ENCODE peak calls at places on chromosomes 16 and 17, in nine cellular contexts. E is right atrium auricular region; P is heart right ventricle; L is ovary; B is adrenal gland; S is IMR-90; I is CD8-positive, alpha-beta T cell; T is thoracic aorta; R is cardiac muscle cell. Z is an unnamed sample. For H3K4me1, the result is how much of the 10 kb centered on the place peaks cover.

GRCh38 chr16:26569793-26570192 is 496.9 kb upstream of the C16orf82 start:
- DNase-seq in B (peak), P (no peak), R (no peak), S (no peak), I (no peak), T (no peak), L (no peak), E (no peak), Z (no peak)

GRCh38 chr16:19524356-19524865 is 669 bp downstream of the CCP110 start:
- DNase-seq in S (no peak), L (no peak), P (no peak), T (no peak), R (no peak), E (no peak), I (no peak), B (no peak), Z (no peak)

GRCh38 chr17:76272541-76273434 is 7.6 kb downstream of the UBALD2 start:
- DNase-seq in R (no peak), I (peak), S (no peak), E (no peak), B (no peak), T (no peak), L (no peak), P (no peak), Z (no peak)

GRCh38 chr17:10556301-10557005 is 7.0 kb upstream of the MYH2 start:
- DNase-seq in L (no peak), T (no peak), B (no peak), S (no peak), R (peak), I (no peak), E (no peak), P (no peak), Z (no peak)

GRCh38 chr17:43042025-43042424 is 17.0 kb downstream of the RND2 start:
- DNase-seq in P (no peak), E (no peak), B (no peak), R (no peak), L (no peak), S (peak), T (no peak), I (no peak), Z (no peak)

GRCh38 chr17:4785311-4786110 is 653 bp downstream of the VMO1 start:
- DNase-seq in P (no peak), B (no peak), R (peak), L (no peak), T (no peak), E (no peak), I (peak), S (no peak), Z (no peak)

GRCh38 chr16:67158637-67159600 is 790 bp downstream of the TRADD start:
- DNase-seq in S (no peak), R (peak), I (peak), P (no peak), L (peak), T (no peak), E (no peak), B (peak), Z (peak)

GRCh38 chr16:52235186-52235585 is 311.8 kb downstream of the TOX3 start:
- DNase-seq in S (no peak), E (no peak), B (no peak), R (no peak), L (no peak), P (no peak), T (no peak), I (no peak), Z (no peak)

GRCh38 chr16:2015117-2015946 is 4.3 kb upstream of the NPW start:
- DNase-seq in B (no peak), I (no peak), T (no peak), S (peak), P (no peak), L (no peak), E (no peak), R (peak), Z (no peak)

GRCh38 chr16:72783716-72784320 is 264.1 kb downstream of the ZFHX3 start:
- DNase-seq in E (no peak), P (no peak), I (no peak), R (peak), B (no peak), S (peak), L (no peak), T (no peak), Z (no peak)

GRCh38 chr16:68367034-68367433 is 56.2 kb downstream of the PRMT7 start:
- DNase-seq in I (peak), S (peak), R (peak), T (no peak), E (no peak), P (no peak), L (no peak), B (peak), Z (no peak)

GRCh38 chr17:29107933-29108805 is 65.2 kb downstream of the PIPOX start:
- DNase-seq in R (no peak), P (peak), B (peak), I (no peak), S (no peak), T (no peak), L (no peak), E (no peak), Z (peak)

GRCh38 chr17:49494937-49495841 is at the start of gene NGFR:
- DNase-seq in S (peak), I (peak), P (peak), B (no peak), T (no peak), E (no peak), R (peak), L (peak), Z (peak)

GRCh38 chr16:76748698-76749097 is 442.3 kb upstream of the MON1B start:
- DNase-seq in S (no peak), L (no peak), B (no peak), I (no peak), E (no peak), R (no peak), P (no peak), T (no peak), Z (no peak)

GRCh38 chr17:8122391-8122922 is 1.4 kb downstream of the HES7 start:
- DNase-seq in I (no peak), E (no peak), L (peak), B (no peak), T (no peak), R (no peak), P (no peak), S (peak), Z (no peak)

GRCh38 chr16:47927330-47927729 is 228.5 kb downstream of the ABCC12 start:
- DNase-seq in T (no peak), S (peak), E (no peak), L (no peak), R (no peak), I (no peak), B (no peak), P (no peak), Z (no peak)

GRCh38 chr17:31144427-31144826 is 49.6 kb downstream of the NF1 start:
- DNase-seq in B (no peak), S (no peak), L (no peak), T (no peak), P (no peak), I (no peak), R (no peak), E (no peak), Z (no peak)

GRCh38 chr17:35313875-35314409 is 59.5 kb downstream of the SLFN11 start:
- DNase-seq in P (peak), L (peak), S (no peak), I (peak), R (no peak), T (no peak), B (peak), E (no peak), Z (peak)
- H3K4me3 ChIP-seq in P (peak), L (no peak), S (no peak), I (peak), R (no peak), T (peak), B (no peak), E (peak), Z (peak)

GRCh38 chr17:45224671-45225050 is 3.0 kb downstream of the FMNL1 start:
- DNase-seq in E (no peak), B (no peak), R (no peak), S (no peak), P (no peak), L (no peak), T (no peak), I (peak), Z (no peak)

GRCh38 chr17:45222994-45223540 is 1.4 kb downstream of the FMNL1 start:
- DNase-seq in L (no peak), R (no peak), S (no peak), E (no peak), T (no peak), P (no peak), B (no peak), I (no peak), Z (no peak)

GRCh38 chr17:45222273-45222993 is 748 bp downstream of the FMNL1 start:
- DNase-seq in B (no peak), I (peak), T (no peak), L (no peak), R (no peak), E (no peak), S (no peak), P (no peak), Z (no peak)

GRCh38 chr17:45225051-45225700 is 3.5 kb downstream of the FMNL1 start:
- DNase-seq in T (no peak), E (no peak), I (peak), R (no peak), S (no peak), L (no peak), B (no peak), P (no peak), Z (no peak)

DNA sequence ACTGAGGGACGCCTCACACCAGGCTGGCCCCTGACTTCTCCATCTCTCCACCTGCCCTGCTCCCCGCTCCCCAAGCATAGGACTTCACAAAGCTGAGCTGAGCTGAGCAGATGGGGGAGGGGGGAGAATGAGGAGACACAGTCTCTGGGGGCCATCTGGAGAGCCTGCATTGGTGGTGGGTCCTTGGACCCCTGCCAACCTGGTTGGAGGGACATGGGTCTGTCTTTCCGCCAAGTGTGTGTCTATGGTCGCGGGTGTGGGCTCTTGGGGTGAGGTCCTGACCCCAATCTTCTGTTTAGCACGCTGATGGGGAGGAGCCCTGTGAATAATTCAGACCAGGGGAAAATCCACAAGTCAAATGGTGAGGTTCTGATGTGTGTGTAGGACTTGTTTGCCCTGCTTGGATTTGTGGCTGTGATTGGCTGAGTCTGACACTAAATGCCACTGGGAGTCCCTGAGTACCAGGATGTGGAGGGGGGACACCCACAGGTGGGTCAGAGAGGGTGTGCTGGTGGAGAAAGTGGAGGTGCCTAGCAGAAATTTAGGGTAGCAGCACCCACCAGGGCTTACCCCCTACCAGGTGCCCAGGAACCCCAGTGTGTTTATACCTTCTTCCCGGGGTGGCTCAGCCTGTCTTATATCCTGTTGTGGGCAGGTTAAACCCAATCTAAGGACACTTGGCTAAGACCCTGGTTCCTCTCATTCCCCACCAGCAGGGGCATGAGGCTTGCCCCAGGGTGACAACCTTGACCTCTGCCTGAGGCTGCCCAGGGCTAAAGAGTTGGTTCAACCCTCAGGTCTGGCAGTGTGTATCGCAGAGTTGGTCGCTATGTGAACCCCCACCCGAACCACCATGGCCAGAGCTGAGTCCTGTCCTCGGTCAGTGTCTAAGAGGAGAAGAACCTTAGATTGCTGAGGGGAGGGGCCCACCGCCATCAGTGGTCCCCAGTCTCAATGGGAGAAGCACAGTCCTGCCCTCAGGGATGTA is 2.1 kb downstream of the FMNL1 start:
- DNase-seq in T (no peak), L (no peak), S (no peak), E (no peak), P (no peak), R (no peak), I (peak), B (no peak), Z (no peak)
- H3K4me1 ChIP-seq in T (under half), L (under half), S (under half), E (half or more), P (half or more), R (under half), I (half or more), B (under half), Z (half or more)

GRCh38 chr16:28543072-28543471 is 4.3 kb upstream of the NUPR1 start:
- DNase-seq in S (no peak), L (no peak), E (no peak), I (no peak), T (no peak), B (peak), P (no peak), R (no peak), Z (no peak)

GRCh38 chr16:28534542-28535373 is 4.0 kb downstream of the NUPR1 start:
- DNase-seq in B (peak), L (no peak), I (no peak), E (peak), P (no peak), R (peak), T (peak), S (no peak), Z (peak)

GRCh38 chr16:28538733-28539596 is at the start of gene NUPR1:
- DNase-seq in R (peak), T (peak), I (no peak), P (peak), S (peak), L (peak), B (peak), E (peak), Z (peak)

GRCh38 chr16:28537076-28537475 is 1.7 kb downstream of the NUPR1 start:
- DNase-seq in I (no peak), L (no peak), S (no peak), R (no peak), E (no peak), T (no peak), B (no peak), P (no peak), Z (no peak)

GRCh38 chr16:28537964-28538732 is 626 bp downstream of the NUPR1 start:
- DNase-seq in P (no peak), E (no peak), B (peak), S (no peak), L (peak), T (no peak), R (no peak), I (no peak), Z (no peak)
- H3K4me3 ChIP-seq in P (peak), E (peak), B (peak), S (peak), L (peak), T (peak), R (no peak), I (no peak), Z (peak)

GRCh38 chr16:11794991-11795886 is 1.8 kb downstream of the ZC3H7A start:
- DNase-seq in R (no peak), P (no peak), T (no peak), S (no peak), B (peak), E (no peak), I (no peak), L (no peak), Z (no peak)
- H3K4me1 ChIP-seq in R (half or more), P (half or more), T (half or more), S (under half), B (under half), E (half or more), I (half or more), L (under half), Z (half or more)

GRCh38 chr17:78269893-78270490 is 38.6 kb downstream of the TMEM235 start:
- DNase-seq in S (no peak), T (no peak), B (no peak), E (no peak), L (no peak), R (no peak), I (no peak), P (no peak), Z (no peak)
- H3K4me3 ChIP-seq in S (no peak), T (no peak), B (no peak), E (no peak), L (no peak), R (no peak), I (no peak), P (no peak), Z (no peak)

GRCh38 chr17:63493411-63493810 is 16.6 kb downstream of the ACE start:
- DNase-seq in I (no peak), R (no peak), E (no peak), S (no peak), T (no peak), L (no peak), B (no peak), P (no peak), Z (no peak)

GRCh38 chr17:63492940-63493339 is 16.1 kb downstream of the ACE start:
- DNase-seq in S (no peak), E (no peak), T (no peak), P (no peak), L (no peak), B (no peak), R (no peak), I (no peak), Z (no peak)

GRCh38 chr17:63491413-63491812 is 14.6 kb downstream of the ACE start:
- DNase-seq in I (no peak), T (no peak), R (no peak), L (no peak), S (no peak), E (no peak), P (no peak), B (no peak), Z (no peak)

GRCh38 chr17:63490858-63491400 is 14.1 kb downstream of the ACE start:
- DNase-seq in B (no peak), I (no peak), R (no peak), E (no peak), P (no peak), L (no peak), S (no peak), T (no peak), Z (no peak)

GRCh38 chr17:63491976-63492575 is 15.2 kb downstream of the ACE start:
- DNase-seq in S (no peak), L (no peak), P (no peak), R (no peak), E (no peak), T (no peak), I (no peak), B (no peak), Z (no peak)
- H3K4me1 ChIP-seq in S (under half), L (under half), P (under half), R (under half), E (under half), T (under half), I (under half), B (under half), Z (under half)

GRCh38 chr16:49275870-49276269 is 5.8 kb downstream of the CBLN1 start:
- DNase-seq in E (no peak), R (no peak), L (no peak), T (no peak), B (no peak), I (no peak), S (no peak), P (no peak), Z (no peak)
- H3K4me3 ChIP-seq in E (no peak), R (no peak), L (no peak), T (no peak), B (no peak), I (no peak), S (no peak), P (no peak), Z (no peak)

DNA sequence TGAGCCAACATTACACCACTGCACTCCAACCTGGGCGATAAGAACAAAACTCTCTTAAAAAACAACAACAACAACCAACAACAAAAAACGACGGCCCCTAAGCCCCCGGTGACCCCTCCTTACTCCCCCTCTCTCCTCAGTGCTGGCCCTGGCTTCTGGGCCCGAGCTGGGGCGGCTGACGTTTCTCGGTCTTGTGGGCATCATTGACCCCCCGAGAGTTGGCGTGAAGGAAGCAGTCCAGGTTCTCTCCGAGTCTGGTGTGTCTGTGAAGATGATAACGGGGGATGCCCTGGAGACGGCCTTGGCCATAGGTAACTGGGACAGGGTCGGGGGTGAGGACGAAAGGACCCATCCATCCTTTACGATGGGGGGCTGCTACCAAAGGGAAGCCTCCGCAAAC is 52.7 kb downstream of the MEAK7 start:
- DNase-seq in P (no peak), L (no peak), B (no peak), I (no peak), E (no peak), T (no peak), R (no peak), S (no peak), Z (no peak)
- H3K4me1 ChIP-seq in P (under half), L (under half), B (under half), I (under half), E (under half), T (under half), R (under half), S (under half), Z (under half)

DNA sequence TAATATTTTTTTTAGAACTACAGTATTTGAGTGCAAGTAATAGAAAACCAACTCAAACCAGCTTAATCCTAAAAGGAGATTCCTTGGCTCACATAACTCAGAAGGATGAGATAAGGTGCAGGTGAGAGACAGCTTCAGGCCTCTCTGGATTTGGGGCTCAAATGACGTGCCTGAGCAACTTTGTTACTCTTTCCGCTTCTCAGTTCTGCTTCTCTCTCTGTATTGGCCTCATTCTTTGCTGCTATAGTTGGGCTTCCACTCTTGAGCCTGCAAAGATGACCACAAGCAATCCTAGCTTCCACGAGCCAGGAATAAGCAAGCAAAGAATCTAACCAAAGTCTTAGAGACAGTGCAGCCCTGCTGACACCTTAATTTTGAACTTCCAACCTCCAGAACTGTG is 45.0 kb upstream of the NLK start:
- DNase-seq in I (no peak), S (no peak), P (no peak), L (no peak), B (no peak), R (no peak), T (no peak), E (no peak), Z (no peak)
- H3K4me3 ChIP-seq in I (no peak), S (no peak), P (no peak), L (no peak), B (no peak), R (no peak), T (no peak), E (no peak), Z (no peak)

DNA sequence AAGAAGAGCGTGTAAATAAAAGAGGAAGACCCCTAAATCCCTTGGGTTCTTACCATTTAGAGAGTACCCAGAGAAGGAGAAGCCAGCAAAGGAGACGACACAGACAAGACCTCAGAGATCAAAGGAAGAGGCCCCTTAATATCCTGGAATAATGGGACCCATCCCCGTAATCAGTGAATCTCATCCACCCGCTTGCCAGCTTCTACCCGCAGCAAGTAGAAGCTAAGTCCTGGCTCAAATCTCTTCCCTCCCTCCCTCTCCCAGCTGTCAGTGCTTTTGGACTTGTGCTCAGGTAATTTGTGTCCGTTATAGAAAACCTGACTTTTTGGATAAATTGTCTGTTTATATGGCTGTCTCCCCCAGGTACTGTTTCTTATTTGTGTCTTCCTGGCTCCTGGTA is 1.9 kb downstream of the LYRM1 start:
- DNase-seq in T (no peak), L (no peak), I (no peak), R (no peak), E (no peak), S (no peak), B (no peak), P (no peak), Z (no peak)
- H3K4me1 ChIP-seq in T (half or more), L (under half), I (under half), R (under half), E (half or more), S (under half), B (under half), P (half or more), Z (half or more)

Z was measured in left ventricle myocardium inferior.